ENCODE peak calls at places on chromosomes 16 and 17, in seven cellular contexts. P is K562, R is HepG2, B is HCT116, V is H1, A is GM23338, G is GM12878. H is an unnamed sample.

GRCh38 chr16:27571433-27572306 is 21.7 kb downstream of the KATNIP start:
- DNase-seq in G (no peak), V (no peak), B (no peak), A (no peak), R (no peak), P (no peak), H (no peak)

GRCh38 chr16:49754495-49755290 is 101.2 kb downstream of the ZNF423 start:
- DNase-seq in R (no peak), V (peak; percentile 70), G (no peak), B (no peak), A (peak; percentile 77), P (no peak), H (no peak)

GRCh38 chr17:77254961-77255741 is 114.4 kb downstream of the SEC14L1 start:
- DNase-seq in V (no peak), R (peak; percentile 73), G (no peak), P (peak; percentile 42), B (peak; percentile 89), A (peak; percentile 38), H (no peak)

GRCh38 chr17:16415031-16415924 is at the start of gene TRPV2:
- DNase-seq in R (peak; percentile 59), V (peak; percentile 73), P (peak; percentile 75), B (no peak), A (peak; percentile 80), G (peak; percentile 60), H (no peak)

GRCh38 chr17:75406222-75406615 is 741 bp upstream of the GRB2 start:
- DNase-seq in V (no peak), G (no peak), A (no peak), R (no peak), B (no peak), P (no peak), H (no peak)

GRCh38 chr16:10629592-10629963 is 49.2 kb upstream of the EMP2 start:
- DNase-seq in P (no peak), V (peak; percentile 59), R (no peak), B (no peak), G (no peak), A (peak; percentile 74), H (no peak)

GRCh38 chr17:47225436-47225858 is 16.3 kb downstream of the MYL4 start:
- DNase-seq in R (peak; percentile 45), G (no peak), P (no peak), A (no peak), B (peak; percentile 58), V (no peak), H (peak; percentile 22)

GRCh38 chr17:978110-979093 is 1.2 kb downstream of the NXN start:
- DNase-seq in P (peak; percentile 12), A (no peak), B (no peak), V (peak; percentile 61), G (no peak), R (no peak), H (no peak)

GRCh38 chr17:39867084-39867890 is 715 bp upstream of the ZPBP2 start:
- DNase-seq in V (no peak), B (no peak), G (peak; percentile 96), P (no peak), A (no peak), R (no peak), H (no peak)

GRCh38 chr17:39863918-39864746 is at the start of gene IKZF3:
- DNase-seq in G (no peak), V (peak; percentile 87), A (peak; percentile 91), R (peak; percentile 46), P (peak; percentile 67), B (no peak), H (no peak)

GRCh38 chr17:39866013-39866730 is 1.8 kb upstream of the ZPBP2 start:
- DNase-seq in P (no peak), G (no peak), V (no peak), A (no peak), B (no peak), R (no peak), H (no peak)

GRCh38 chr17:39861235-39861634 is 2.9 kb downstream of the IKZF3 start:
- DNase-seq in B (no peak), G (no peak), V (no peak), A (no peak), P (no peak), R (no peak), H (no peak)

DNA sequence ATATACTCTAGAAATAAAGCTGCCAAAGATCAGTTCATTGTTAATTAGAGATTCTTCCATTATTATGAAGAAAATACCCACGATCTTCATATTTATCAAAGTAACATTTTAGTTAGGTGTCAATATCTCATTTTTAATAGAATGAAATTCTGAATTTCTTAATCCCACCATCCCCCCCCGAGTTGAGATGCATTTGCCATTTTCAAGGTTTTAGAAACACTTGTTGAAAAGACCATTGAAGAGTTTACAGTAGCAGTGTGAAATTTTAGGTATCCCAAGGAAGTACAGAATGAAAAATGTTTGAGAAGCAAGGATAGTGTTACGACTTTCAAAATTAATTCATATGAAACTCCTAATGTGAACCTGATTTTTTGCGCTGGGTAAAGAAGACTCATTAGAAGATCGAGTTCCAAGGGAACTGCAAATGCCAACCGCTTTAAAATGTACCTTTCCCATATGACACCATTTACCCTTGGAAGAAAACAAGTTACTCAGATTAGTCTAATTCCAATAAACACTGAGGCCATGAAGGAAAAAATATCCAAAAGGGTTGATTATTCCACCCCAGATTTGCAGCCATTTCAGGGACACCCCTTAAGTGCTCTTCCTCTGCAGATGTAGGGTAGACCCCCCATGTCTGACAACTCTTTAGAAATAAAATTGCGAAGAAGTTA is 731 bp downstream of the IKZF3 start:
- DNase-seq in R (no peak), B (no peak), P (no peak), A (no peak), G (no peak), V (no peak), H (no peak)
- TF ChIP-seq EZH2 in R (peak; percentile 91), B (no peak), P (no peak), A (no peak), G (no peak), V (no peak), H (no peak)

GRCh38 chr16:88651989-88652762 is 1.3 kb upstream of the CYBA start:
- DNase-seq in P (no peak), R (no peak), V (no peak), B (no peak), G (no peak), A (no peak), H (no peak)

GRCh38 chr16:88649924-88650748 is 717 bp downstream of the CYBA start:
- DNase-seq in A (peak; percentile 64), G (no peak), R (peak; percentile 43), V (peak; percentile 70), B (no peak), P (peak; percentile 73), H (no peak)

GRCh38 chr16:88650749-88651275 is at the start of gene CYBA:
- DNase-seq in B (peak; percentile 57), A (peak; percentile 81), R (peak; percentile 83), V (peak; percentile 90), G (peak; percentile 49), P (peak; percentile 97), H (no peak)

GRCh38 chr16:88652763-88653065 is 1.9 kb upstream of the CYBA start:
- DNase-seq in B (no peak), P (no peak), V (no peak), R (no peak), G (no peak), A (no peak), H (no peak)

DNA sequence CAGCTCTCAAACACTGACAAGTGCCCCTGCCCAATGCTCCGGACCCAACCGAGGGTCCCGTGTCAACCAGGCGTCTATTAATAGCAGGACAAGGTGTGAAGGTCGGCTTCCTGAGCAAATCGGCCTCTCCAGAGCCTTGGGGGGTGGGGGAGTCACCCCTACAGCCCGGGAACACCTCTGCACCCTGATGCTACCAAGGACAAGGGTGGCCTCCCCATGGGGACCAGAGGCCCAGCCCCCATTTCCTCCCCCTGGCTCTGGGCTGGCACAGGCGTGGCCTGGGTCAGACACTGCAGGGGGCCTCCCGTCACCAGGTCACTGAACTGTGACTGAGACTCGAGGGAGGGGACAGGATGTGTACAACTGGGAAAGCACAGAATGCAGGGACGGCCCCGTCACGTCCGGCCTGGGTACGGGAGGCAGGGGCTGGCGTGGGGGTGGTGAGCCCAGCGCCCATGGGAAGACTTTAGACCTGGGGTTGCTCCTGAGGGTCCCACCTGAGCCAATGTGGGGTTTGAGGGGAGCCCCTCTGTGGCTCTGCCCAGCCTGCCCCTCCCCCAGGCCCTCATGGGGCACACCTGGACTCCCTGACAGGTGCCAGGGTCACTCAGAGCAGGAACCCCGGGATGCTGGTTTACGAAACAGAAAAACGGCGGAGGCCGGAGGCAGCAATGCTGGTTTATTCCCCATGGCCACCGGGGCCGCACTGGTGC is 579 bp upstream of the CYBA start:
- DNase-seq in B (peak; percentile 72), R (peak; percentile 94), V (no peak), P (peak; percentile 81), G (peak; percentile 92), A (peak; percentile 48), H (no peak)
- TF ChIP-seq POLR2AphosphoS5 in B (no peak), R (peak; percentile 68), V (no peak), P (peak; percentile 45), G (peak; percentile 68), A (no peak), H (no peak)

GRCh38 chr17:43363181-43363925 is 35.4 kb upstream of the ARL4D start:
- DNase-seq in A (no peak), P (no peak), B (no peak), V (no peak), R (no peak), G (no peak), H (no peak)

GRCh38 chr17:43359469-43360105 is 39.2 kb upstream of the ARL4D start:
- DNase-seq in R (no peak), A (no peak), B (no peak), P (no peak), V (no peak), G (no peak), H (no peak)

GRCh38 chr17:43360376-43360738 is 38.4 kb upstream of the ARL4D start:
- DNase-seq in V (no peak), R (peak; percentile 73), A (no peak), P (no peak), B (no peak), G (no peak), H (no peak)

GRCh38 chr17:43363926-43364285 is 34.9 kb upstream of the ARL4D start:
- DNase-seq in P (no peak), V (no peak), B (no peak), G (no peak), R (no peak), A (no peak), H (no peak)

DNA sequence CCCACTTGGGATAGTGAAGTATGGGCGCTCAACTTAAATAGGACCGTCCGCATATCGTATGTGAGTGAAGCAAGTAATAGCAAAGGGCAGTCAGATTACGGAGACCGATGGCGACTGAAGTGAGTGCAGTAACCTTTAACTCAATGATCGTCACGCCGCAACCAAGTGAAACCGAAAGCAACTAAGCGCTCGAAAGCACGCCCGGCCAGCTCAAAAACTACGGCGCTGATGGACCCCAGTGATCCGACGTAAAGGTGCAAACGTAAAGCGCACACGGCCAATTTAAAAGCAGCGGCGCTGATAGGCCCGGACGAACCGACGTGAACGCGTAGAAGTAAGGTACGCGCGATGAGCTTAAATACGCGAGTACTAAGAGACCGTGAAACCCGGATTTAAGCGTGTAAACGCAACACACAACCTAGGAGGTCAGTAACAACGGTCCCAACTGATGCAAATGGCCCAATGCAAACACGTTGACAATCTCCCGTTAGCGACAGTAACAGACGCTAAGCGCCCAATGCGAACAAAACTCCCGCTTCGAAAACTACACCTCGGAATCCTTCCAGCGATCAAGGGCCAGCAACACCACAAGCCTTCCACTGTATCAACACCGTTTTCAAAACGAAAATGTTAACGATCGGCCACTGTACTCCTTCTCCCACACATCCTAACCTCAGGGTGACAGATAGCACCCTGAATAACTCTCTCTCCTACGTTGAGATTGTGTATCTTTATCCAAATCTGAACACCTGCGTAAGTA is 37.9 kb upstream of the ARL4D start:
- DNase-seq in G (peak; percentile 100), R (peak; percentile 99), A (no peak), V (peak; percentile 88), B (no peak), P (no peak), H (peak; percentile 94)
- H3K4me3 ChIP-seq in G (peak overlapping the region; percentile 73), R (peak overlapping the region; percentile 67), A (no peak overlapping the region), V (peak overlapping the region; percentile 67), B (no peak overlapping the region), P (no peak overlapping the region), H (peak overlapping the region; percentile 66)

DNA sequence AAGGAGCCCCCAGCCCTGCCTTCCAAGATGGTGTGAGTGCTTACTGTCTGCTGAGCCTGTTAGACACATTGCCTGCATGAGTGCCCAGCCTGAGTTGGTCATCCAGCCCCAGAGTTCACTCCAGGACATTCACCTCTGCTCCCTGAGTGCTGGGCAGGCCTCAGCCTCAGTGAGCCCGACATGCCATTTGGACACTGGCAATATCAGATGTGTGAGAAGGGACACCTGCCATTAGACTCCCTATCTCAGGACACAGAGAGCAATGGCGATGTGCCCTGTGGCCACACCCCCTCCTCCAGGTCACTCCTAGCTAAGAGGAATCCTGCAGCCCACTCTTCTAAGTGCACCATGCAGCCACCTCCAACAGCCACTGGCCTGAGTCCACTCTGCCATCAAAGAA is 34.7 kb upstream of the CES5A start:
- DNase-seq in A (no peak), R (no peak), G (no peak), P (no peak), V (no peak), B (no peak), H (no peak)
- TF ChIP-seq EZH2 in A (no peak), R (no peak), G (no peak), P (no peak), V (no peak), B (no peak), H (no peak)

H was measured in SK-N-MC.